ENCODE peak calls at places on chromosomes 16 and 17, in eight cellular contexts. C is endothelial cell of umbilical vein, I is GM12891, G is HL-60, R is suprapubic skin, L is transverse colon, O is esophagus muscularis mucosa, D is stomach. J is an unnamed sample.

GRCh38 chr17:28528329-28529011 is 22.3 kb downstream of the FOXN1 start:
- DNase-seq in G (no peak), D (no peak), I (no peak), C (no peak), L (peak), O (no peak), R (no peak), J (no peak)

GRCh38 chr17:77445030-77445907 is 304.5 kb downstream of the SEC14L1 start:
- DNase-seq in L (peak), C (no peak), G (peak), R (peak), O (no peak), D (peak), I (no peak), J (no peak)

GRCh38 chr17:10756146-10756545 is 26.3 kb upstream of the TMEM220 start:
- DNase-seq in G (no peak), L (no peak), I (no peak), R (no peak), C (no peak), O (no peak), D (no peak), J (no peak)

GRCh38 chr16:87169509-87169985 is 147.6 kb downstream of the C16orf95 start:
- DNase-seq in R (no peak), L (no peak), O (no peak), D (no peak), G (no peak), C (no peak), I (no peak), J (no peak)

GRCh38 chr16:57752581-57753447 is 17.2 kb downstream of the KATNB1 start:
- DNase-seq in R (no peak), L (no peak), D (no peak), O (no peak), I (no peak), G (no peak), C (no peak), J (no peak)

GRCh38 chr17:55722742-55723487 is at the start of gene TMEM100:
- DNase-seq in R (peak), O (no peak), L (no peak), C (peak), I (no peak), G (no peak), D (no peak), J (no peak)

GRCh38 chr17:352421-353212 is at the start of gene RPH3AL:
- DNase-seq in L (peak), I (no peak), O (no peak), R (no peak), C (peak), D (peak), G (no peak), J (peak)

GRCh38 chr17:30197416-30197815 is 38.1 kb downstream of the SLC6A4 start:
- DNase-seq in O (no peak), L (no peak), C (no peak), I (no peak), R (no peak), D (no peak), G (no peak), J (no peak)

GRCh38 chr17:59837362-59838195 is 55.2 kb downstream of the TUBD1 start:
- DNase-seq in O (no peak), C (peak), I (no peak), L (peak), R (no peak), D (peak), G (peak), J (peak)

GRCh38 chr17:75476274-75476673 is 19.8 kb downstream of the TMEM94 start:
- DNase-seq in O (no peak), D (no peak), I (no peak), L (no peak), G (no peak), C (peak), R (no peak), J (no peak)

GRCh38 chr16:17266606-17267313 is 204.0 kb downstream of the XYLT1 start:
- DNase-seq in L (peak), I (no peak), C (no peak), R (no peak), D (peak), O (no peak), G (no peak), J (no peak)

GRCh38 chr17:42194133-42194899 is at the start of gene GHDC:
- DNase-seq in R (peak), O (peak), D (peak), L (peak), C (peak), G (peak), I (peak), J (peak)

GRCh38 chr17:82434216-82434565 is 15.8 kb upstream of the OGFOD3 start:
- DNase-seq in C (no peak), L (peak), O (no peak), R (peak), D (no peak), I (no peak), G (no peak), J (no peak)

GRCh38 chr17:41329279-41329925 is 13.9 kb upstream of the KRTAP17-1 start:
- DNase-seq in L (peak), C (peak), I (peak), D (peak), R (peak), G (peak), O (no peak), J (peak)

GRCh38 chr17:38559025-38559879 is 46.5 kb downstream of the SRCIN1 start:
- DNase-seq in D (peak), C (peak), R (peak), O (no peak), L (peak), I (peak), G (peak), J (peak)

GRCh38 chr16:79355600-79356358 is 244.8 kb downstream of the MAF start:
- DNase-seq in I (no peak), G (no peak), O (no peak), C (no peak), L (no peak), R (no peak), D (no peak), J (no peak)

GRCh38 chr17:63601439-63602371 is 1.0 kb downstream of the TACO1 start:
- DNase-seq in D (no peak), R (no peak), I (no peak), O (no peak), G (no peak), C (peak), L (peak), J (no peak)

GRCh38 chr17:28467456-28468025 is 5.9 kb upstream of the SLC13A2 start:
- DNase-seq in O (no peak), C (no peak), L (no peak), D (no peak), R (no peak), I (no peak), G (no peak), J (no peak)

GRCh38 chr16:17229766-17230165 is 241.0 kb downstream of the XYLT1 start:
- DNase-seq in O (no peak), G (no peak), C (no peak), L (no peak), I (no peak), D (no peak), R (no peak), J (no peak)

GRCh38 chr16:77206533-77206932 is 7.3 kb downstream of the SYCE1L start:
- DNase-seq in I (no peak), D (no peak), O (no peak), G (no peak), R (no peak), L (no peak), C (no peak), J (no peak)

GRCh38 chr17:33049781-33050414 is 58.3 kb downstream of the SPACA3 start:
- DNase-seq in R (no peak), D (peak), I (peak), O (peak), C (peak), L (peak), G (peak), J (no peak)

GRCh38 chr17:57422574-57423164 is 166.3 kb downstream of the MSI2 start:
- DNase-seq in G (no peak), C (no peak), O (no peak), R (no peak), L (no peak), I (no peak), D (no peak), J (no peak)

GRCh38 chr17:38333635-38334295 is 10.0 kb downstream of the GPR179 start:
- DNase-seq in R (peak), L (peak), I (peak), D (peak), G (peak), O (no peak), C (peak), J (no peak)

GRCh38 chr16:4767872-4768548 is 1.0 kb upstream of the ZNF500 start:
- DNase-seq in G (peak), D (no peak), C (no peak), I (no peak), L (peak), O (no peak), R (no peak), J (no peak)

GRCh38 chr16:82031116-82032084 is 3.7 kb upstream of the HSD17B2 start:
- DNase-seq in L (no peak), C (peak), I (no peak), O (no peak), R (no peak), D (no peak), G (peak), J (peak)

GRCh38 chr17:33498069-33498468 is 205.0 kb upstream of the ASIC2 start:
- DNase-seq in L (no peak), O (no peak), C (no peak), D (no peak), G (no peak), I (no peak), R (no peak), J (no peak)

GRCh38 chr17:30926516-30926915 is 4.8 kb downstream of the ADAP2 start:
- DNase-seq in L (no peak), C (no peak), G (no peak), I (no peak), O (no peak), D (no peak), R (peak), J (no peak)

GRCh38 chr16:1354815-1355214 is 3.1 kb downstream of the GNPTG start:
- DNase-seq in D (no peak), G (no peak), I (no peak), O (no peak), L (no peak), R (no peak), C (no peak), J (no peak)

GRCh38 chr17:27760069-27760885 is 40.1 kb downstream of the NOS2 start:
- DNase-seq in L (peak), O (no peak), G (peak), I (peak), R (no peak), D (peak), C (peak), J (peak)

GRCh38 chr17:61325382-61326073 is 74.1 kb upstream of the TBX2 start:
- DNase-seq in G (no peak), D (no peak), R (no peak), L (no peak), I (no peak), C (no peak), O (no peak), J (no peak)

GRCh38 chr16:83994087-83994486 is 26.0 kb downstream of the NECAB2 start:
- DNase-seq in L (no peak), R (no peak), I (no peak), O (no peak), C (no peak), G (peak), D (no peak), J (no peak)

GRCh38 chr17:73437826-73438225 is 126.0 kb upstream of the CDC42EP4 start:
- DNase-seq in L (no peak), R (no peak), C (no peak), I (no peak), D (no peak), O (no peak), G (no peak), J (no peak)

GRCh38 chr17:58331815-58332719 is 3.5 kb upstream of the TSPOAP1 start:
- DNase-seq in I (no peak), O (no peak), C (no peak), G (peak), D (peak), R (no peak), L (peak), J (no peak)

GRCh38 chr17:77884019-77884418 is 74.5 kb upstream of the TNRC6C start:
- DNase-seq in D (no peak), R (no peak), O (no peak), G (no peak), L (no peak), I (no peak), C (no peak), J (no peak)

GRCh38 chr17:31197991-31198390 is 99.0 kb downstream of the OMG start:
- DNase-seq in O (no peak), R (no peak), D (no peak), I (no peak), C (no peak), L (no peak), G (no peak), J (no peak)

GRCh38 chr17:28792877-28793666 is 49.3 kb downstream of the TRAF4 start:
- DNase-seq in D (no peak), C (peak), L (no peak), G (peak), I (no peak), R (no peak), O (no peak), J (no peak)

GRCh38 chr17:82534401-82534812 is 14.9 kb downstream of the FOXK2 start:
- DNase-seq in O (no peak), D (no peak), I (no peak), L (no peak), G (peak), C (no peak), R (no peak), J (peak)

GRCh38 chr17:66420961-66421371 is 118.6 kb downstream of the PRKCA start:
- DNase-seq in L (no peak), D (no peak), C (no peak), O (no peak), I (no peak), G (no peak), R (no peak), J (no peak)
- TF ChIP-seq POLR2AphosphoS5 in L (peak), D (no peak), C (no peak), O (peak), I (no peak), G (no peak), R (no peak), J (no peak)

DNA sequence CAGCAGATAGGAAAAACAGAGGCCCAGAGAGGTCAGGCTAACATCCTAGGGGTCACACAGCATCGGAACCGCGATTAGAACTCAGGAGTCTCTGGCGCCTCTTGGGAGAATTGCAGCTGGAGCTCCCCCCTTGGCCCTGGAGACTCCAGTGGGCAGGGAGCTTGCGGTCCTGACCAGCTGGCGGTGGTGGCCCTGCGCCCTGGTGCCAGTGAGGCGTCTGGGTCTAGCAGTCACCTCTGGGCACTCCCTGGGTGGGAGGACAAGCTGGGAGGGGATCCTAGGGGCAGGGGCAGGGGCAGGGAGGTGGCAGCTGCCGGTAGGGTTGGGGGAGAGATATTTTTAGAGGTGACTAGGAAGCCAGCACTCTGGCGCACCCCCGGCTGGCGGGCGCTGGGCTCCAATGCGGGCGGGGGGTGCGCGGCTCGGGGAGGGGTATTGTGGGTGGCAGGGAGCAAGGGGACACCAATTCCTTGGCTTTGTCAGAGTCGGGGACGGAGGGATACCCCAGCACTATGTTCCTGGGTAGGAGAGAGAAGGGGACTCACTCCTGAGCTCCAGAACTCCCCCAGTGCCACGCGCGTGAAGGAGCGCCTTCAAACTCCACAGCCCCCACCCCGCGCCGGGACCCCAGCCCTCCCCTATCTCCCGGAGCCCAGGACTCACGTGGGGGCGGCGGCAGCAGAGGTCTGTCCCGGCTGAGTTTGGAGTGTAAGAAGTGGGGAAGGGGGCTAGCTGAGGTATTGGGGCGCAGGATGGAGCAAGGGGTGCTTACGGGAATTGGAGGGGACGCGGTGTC is 584 bp downstream of the PHOSPHO1 start:
- DNase-seq in I (no peak), L (no peak), R (no peak), G (no peak), D (no peak), O (no peak), C (no peak), J (no peak)
- TF ChIP-seq POLR2AphosphoS5 in I (no peak), L (no peak), R (no peak), G (no peak), D (no peak), O (no peak), C (no peak), J (no peak)

GRCh38 chr17:50890675-50891516 is 24.7 kb upstream of the TOB1 start:
- DNase-seq in R (no peak), O (no peak), G (no peak), L (no peak), I (no peak), D (peak), C (no peak), J (no peak)
- TF ChIP-seq POLR2AphosphoS5 in R (no peak), O (no peak), G (no peak), L (no peak), I (no peak), D (no peak), C (no peak), J (no peak)

GRCh38 chr16:88770459-88771293 is 14.3 kb downstream of the PIEZO1 start:
- DNase-seq in D (peak), I (no peak), O (no peak), C (peak), L (peak), G (peak), R (no peak), J (peak)
- TF ChIP-seq POLR2AphosphoS5 in D (no peak), I (no peak), O (peak), C (peak), L (peak), G (peak), R (no peak), J (peak)

GRCh38 chr17:49515196-49515770 is 20.2 kb downstream of the NGFR start:
- DNase-seq in G (peak), O (no peak), C (no peak), D (peak), I (peak), R (peak), L (peak), J (peak)
- TF ChIP-seq POLR2AphosphoS5 in G (no peak), O (peak), C (no peak), D (peak), I (no peak), R (no peak), L (peak), J (peak)

GRCh38 chr17:13002761-13003453 is 14.9 kb downstream of the ELAC2 start:
- DNase-seq in C (peak), R (peak), O (peak), I (no peak), D (peak), L (peak), G (no peak), J (peak)
- TF ChIP-seq POLR2AphosphoS5 in C (no peak), R (no peak), O (no peak), I (no peak), D (no peak), L (no peak), G (no peak), J (no peak)

GRCh38 chr16:88936008-88936912 is 40.7 kb downstream of the CBFA2T3 start:
- DNase-seq in D (no peak), C (no peak), R (no peak), O (no peak), L (peak), G (peak), I (peak), J (no peak)
- TF ChIP-seq POLR2AphosphoS5 in D (no peak), C (no peak), R (no peak), O (no peak), L (peak), G (peak), I (no peak), J (no peak)

GRCh38 chr17:81401727-81402529 is 6.7 kb downstream of the BAHCC1 start:
- DNase-seq in C (peak), I (no peak), O (no peak), L (peak), D (no peak), R (no peak), G (peak), J (no peak)
- TF ChIP-seq POLR2AphosphoS5 in C (no peak), I (no peak), O (peak), L (no peak), D (no peak), R (no peak), G (peak), J (no peak)

GRCh38 chr16:23423496-23424049 is 29.4 kb downstream of the COG7 start:
- DNase-seq in L (peak), R (peak), D (peak), G (no peak), I (no peak), C (peak), O (peak), J (peak)
- TF ChIP-seq POLR2AphosphoS5 in L (peak), R (no peak), D (peak), G (no peak), I (no peak), C (peak), O (peak), J (peak)

GRCh38 chr16:50263060-50263909 is 3.1 kb upstream of the ADCY7 start:
- DNase-seq in L (peak), C (no peak), O (no peak), R (no peak), I (no peak), G (no peak), D (no peak), J (no peak)
- TF ChIP-seq POLR2AphosphoS5 in L (no peak), C (no peak), O (no peak), R (no peak), I (no peak), G (no peak), D (no peak), J (no peak)